ENCODE peak calls at places on chromosomes 5 and 9, in five cellular contexts. D is mesenchymal stem cell, U is GM23338, F is keratinocyte, S is SK-N-SH. T is an unnamed sample.

GRCh38 chr9:7976167-7976755 is 176.7 kb upstream of the DMAC1 start:
- DNase-seq in U (no peak), F (no peak), D (no peak), S (no peak), T (no peak)

GRCh38 chr5:160001457-160001856 is 7.5 kb upstream of the TTC1 start:
- DNase-seq in S (no peak), U (no peak), D (no peak), F (no peak), T (no peak)

GRCh38 chr5:78899922-78900362 is 85.2 kb downstream of the ARSB start:
- DNase-seq in F (peak), U (peak), D (peak), S (no peak), T (peak)

GRCh38 chr5:73419414-73420390 is 28.9 kb downstream of the FOXD1 start:
- DNase-seq in U (peak), D (peak), F (no peak), S (peak), T (no peak)

GRCh38 chr5:6081727-6082210 is 296.6 kb downstream of the MED10 start:
- DNase-seq in F (no peak), D (no peak), S (no peak), U (no peak), T (no peak)

GRCh38 chr9:94908041-94908563 is 181.6 kb downstream of the AOPEP start:
- DNase-seq in D (no peak), U (no peak), F (no peak), S (no peak), T (no peak)

GRCh38 chr5:107365355-107366109 is 305.2 kb downstream of the EFNA5 start:
- DNase-seq in F (no peak), D (peak), S (no peak), U (peak), T (no peak)

GRCh38 chr9:96467784-96468183 is 17.8 kb downstream of the HABP4 start:
- DNase-seq in F (no peak), D (no peak), U (no peak), S (no peak), T (no peak)

GRCh38 chr5:37875051-37875787 is 35.4 kb upstream of the GDNF start:
- DNase-seq in S (no peak), F (no peak), U (no peak), D (peak), T (no peak)

GRCh38 chr9:108473209-108474112 is 382.3 kb downstream of the ACTL7B start:
- DNase-seq in U (no peak), F (no peak), S (no peak), D (peak), T (no peak)

GRCh38 chr5:147504001-147504400 is 5.9 kb downstream of the DPYSL3 start:
- DNase-seq in D (peak), S (no peak), U (no peak), F (no peak), T (no peak)

GRCh38 chr5:142215915-142216681 is 107.5 kb downstream of the NDFIP1 start:
- DNase-seq in S (no peak), U (no peak), D (peak), F (peak), T (no peak)

GRCh38 chr5:150618188-150618587 is 22.3 kb upstream of the SYNPO start:
- DNase-seq in S (no peak), U (no peak), D (no peak), F (no peak), T (no peak)

GRCh38 chr9:35313911-35314310 is 152.1 kb downstream of the UNC13B start:
- DNase-seq in S (no peak), U (peak), D (peak), F (no peak), T (no peak)

GRCh38 chr9:129121483-129121882 is 10.3 kb downstream of the PTPA start:
- DNase-seq in U (no peak), D (no peak), F (no peak), S (no peak), T (no peak)

GRCh38 chr5:153775923-153776322 is 262.8 kb downstream of the FAM114A2 start:
- DNase-seq in F (no peak), S (no peak), U (no peak), D (no peak), T (no peak)
- H3K4me2 ChIP-seq in F (no peak), S (no peak), U (no peak), D (no peak), T (no peak)

DNA sequence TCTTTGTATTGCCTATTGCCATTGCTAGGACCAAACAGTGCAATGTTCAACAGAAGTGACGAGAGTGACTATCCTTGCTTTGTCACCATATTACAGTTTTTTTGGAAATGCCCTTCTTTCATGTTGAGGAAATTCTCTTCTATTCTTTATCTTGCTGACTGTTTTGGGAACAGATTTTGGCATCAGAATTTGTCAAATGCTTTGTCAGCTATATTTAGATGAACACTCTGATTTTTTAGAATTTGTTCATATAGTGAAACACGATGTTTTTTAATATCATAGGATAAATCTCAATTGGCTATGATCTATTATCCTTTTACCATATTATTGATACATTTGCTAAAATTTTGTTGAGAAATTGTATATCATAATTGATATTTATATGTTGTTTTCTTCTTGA is 31.4 kb downstream of the FBN2 start:
- DNase-seq in S (no peak), D (no peak), F (no peak), U (no peak), T (no peak)
- H3K4me2 ChIP-seq in S (no peak), D (no peak), F (no peak), U (no peak), T (no peak)

GRCh38 chr5:56101180-56101579 is 106.4 kb upstream of the IL6ST start:
- DNase-seq in F (no peak), D (no peak), U (no peak), S (no peak), T (no peak)

GRCh38 chr5:56099346-56099745 is 104.6 kb upstream of the IL6ST start:
- DNase-seq in D (peak), U (no peak), S (peak), F (no peak), T (no peak)

GRCh38 chr5:56097055-56097454 is 102.3 kb upstream of the IL6ST start:
- DNase-seq in S (no peak), F (no peak), U (no peak), D (no peak), T (no peak)

GRCh38 chr5:56102885-56103284 is 108.1 kb upstream of the IL6ST start:
- DNase-seq in U (no peak), D (no peak), S (no peak), F (no peak), T (no peak)

DNA sequence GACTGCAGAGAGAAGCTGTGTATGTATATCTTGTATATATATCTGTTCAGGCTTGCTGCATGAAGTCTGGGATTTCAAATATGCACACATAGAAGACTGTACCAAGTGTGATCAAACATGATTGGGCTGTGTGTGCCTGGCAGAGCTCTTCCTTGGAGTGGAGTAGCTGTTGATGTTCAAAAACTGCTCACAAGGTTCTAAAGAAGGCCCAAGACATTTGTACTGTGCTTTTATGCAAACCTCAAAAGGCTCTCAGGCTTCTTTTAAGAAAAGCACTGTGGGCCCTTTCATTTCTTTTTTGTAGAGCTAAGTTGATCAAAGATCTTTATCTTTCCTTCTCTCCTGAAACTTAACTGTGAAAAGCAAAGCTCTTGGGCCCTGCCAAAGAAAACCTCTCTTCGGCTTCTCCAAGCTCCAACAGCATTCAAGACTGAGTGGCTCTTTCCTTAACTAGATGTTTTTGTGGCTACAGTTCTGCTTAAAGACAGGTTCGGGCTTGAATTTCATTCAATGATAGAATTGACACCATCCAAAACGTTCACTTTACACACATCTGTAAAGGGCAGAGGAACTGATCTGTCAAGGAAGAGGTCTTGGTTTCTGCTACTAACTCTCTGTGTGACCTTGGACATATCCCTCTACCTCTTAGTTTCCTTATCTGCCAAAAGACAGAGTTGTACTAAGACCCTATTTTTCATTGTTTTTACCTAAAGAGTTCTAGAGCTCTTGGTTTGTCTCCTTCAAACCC is 105.8 kb upstream of the IL6ST start:
- DNase-seq in F (no peak), S (no peak), U (no peak), D (no peak), T (no peak)
- H3K4me2 ChIP-seq in F (peak), S (no peak), U (no peak), D (no peak), T (no peak)

DNA sequence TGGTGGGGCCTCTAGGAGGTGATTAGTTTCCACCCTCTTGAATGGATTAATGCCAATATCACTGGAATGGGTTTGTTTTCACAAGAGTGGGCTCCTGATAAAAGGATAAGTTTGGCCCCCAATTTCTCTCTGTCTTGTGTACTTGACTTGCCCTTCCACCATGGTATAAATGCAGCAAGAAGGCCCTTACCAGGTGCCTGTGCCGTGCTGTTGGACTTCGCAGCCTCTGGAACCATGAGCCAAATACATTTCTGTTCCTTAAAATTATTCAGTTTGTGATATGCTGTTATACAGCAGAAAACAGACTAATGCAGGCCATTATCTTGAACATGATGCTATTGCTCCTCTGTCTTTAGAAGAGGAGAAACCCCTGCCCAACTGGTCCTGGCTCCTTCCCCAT is 17.8 kb upstream of the BRD3 start:
- DNase-seq in U (no peak), D (no peak), S (no peak), F (no peak), T (no peak)
- H3K4me2 ChIP-seq in U (no peak), D (no peak), S (no peak), F (no peak), T (no peak)

GRCh38 chr5:175235251-175235963 is 208.6 kb downstream of the DRD1 start:
- DNase-seq in S (no peak), D (no peak), F (no peak), U (no peak), T (no peak)
- H3K4me2 ChIP-seq in S (no peak), D (no peak), F (no peak), U (no peak), T (no peak)

GRCh38 chr5:119321569-119322311 is 34.1 kb upstream of the TNFAIP8 start:
- DNase-seq in F (no peak), S (no peak), U (no peak), D (no peak), T (no peak)

GRCh38 chr5:119323630-119324000 is 32.2 kb upstream of the TNFAIP8 start:
- DNase-seq in F (peak), U (no peak), S (no peak), D (peak), T (no peak)

GRCh38 chr5:119324842-119325241 is 31.0 kb upstream of the TNFAIP8 start:
- DNase-seq in F (no peak), S (no peak), U (no peak), D (no peak), T (no peak)

GRCh38 chr5:119322948-119323629 is 32.7 kb upstream of the TNFAIP8 start:
- DNase-seq in D (no peak), U (no peak), F (no peak), S (no peak), T (no peak)

DNA sequence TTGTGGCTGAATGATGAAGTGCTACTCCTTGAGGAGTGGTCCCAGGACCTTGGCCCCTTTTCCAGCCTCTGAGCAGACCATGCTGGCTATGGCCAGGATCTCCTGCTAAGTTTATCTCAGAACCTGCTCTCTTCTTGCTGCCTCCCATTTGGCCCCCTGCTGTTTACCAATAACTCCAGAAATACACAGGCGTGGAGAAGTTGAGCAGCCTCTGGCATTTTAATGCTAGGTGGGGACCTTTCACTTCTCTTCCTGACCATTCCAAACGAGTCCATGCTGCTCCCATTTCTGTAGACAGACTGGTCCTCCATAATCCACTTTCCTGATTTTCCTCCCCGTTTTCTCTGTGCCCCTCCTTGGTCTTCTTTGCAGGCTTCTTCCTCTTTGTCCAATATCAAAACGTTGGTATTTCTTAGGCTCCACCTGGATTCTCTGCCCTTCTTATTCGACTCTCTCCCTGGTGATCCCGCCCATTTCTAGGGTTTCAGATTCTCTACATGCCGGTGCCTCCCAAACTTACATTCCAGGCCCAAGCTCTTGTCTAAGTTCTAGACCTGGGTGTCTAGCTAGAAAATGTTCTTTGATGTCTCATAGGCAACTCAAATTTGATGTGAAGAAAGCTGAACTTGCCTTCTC is 33.4 kb upstream of the TNFAIP8 start:
- DNase-seq in F (no peak), U (peak), S (no peak), D (no peak), T (no peak)
- H3K4me2 ChIP-seq in F (peak), U (peak), S (peak), D (no peak), T (no peak)

GRCh38 chr5:143663872-143664271 is 148.1 kb upstream of the HMHB1 start:
- DNase-seq in S (no peak), D (no peak), F (no peak), U (no peak), T (no peak)
- H3K4me2 ChIP-seq in S (no peak), D (no peak), F (no peak), U (no peak), T (no peak)

GRCh38 chr5:34584165-34584564 is 72.0 kb upstream of the RAI14 start:
- DNase-seq in D (no peak), U (no peak), F (no peak), S (no peak), T (no peak)

GRCh38 chr5:34585601-34586104 is 70.5 kb upstream of the RAI14 start:
- DNase-seq in F (no peak), D (peak), U (no peak), S (no peak), T (no peak)

GRCh38 chr5:34587355-34588241 is 68.5 kb upstream of the RAI14 start:
- DNase-seq in U (no peak), D (peak), F (no peak), S (no peak), T (no peak)

GRCh38 chr5:34583167-34583566 is 73.0 kb upstream of the RAI14 start:
- DNase-seq in U (no peak), S (no peak), F (no peak), D (no peak), T (no peak)

DNA sequence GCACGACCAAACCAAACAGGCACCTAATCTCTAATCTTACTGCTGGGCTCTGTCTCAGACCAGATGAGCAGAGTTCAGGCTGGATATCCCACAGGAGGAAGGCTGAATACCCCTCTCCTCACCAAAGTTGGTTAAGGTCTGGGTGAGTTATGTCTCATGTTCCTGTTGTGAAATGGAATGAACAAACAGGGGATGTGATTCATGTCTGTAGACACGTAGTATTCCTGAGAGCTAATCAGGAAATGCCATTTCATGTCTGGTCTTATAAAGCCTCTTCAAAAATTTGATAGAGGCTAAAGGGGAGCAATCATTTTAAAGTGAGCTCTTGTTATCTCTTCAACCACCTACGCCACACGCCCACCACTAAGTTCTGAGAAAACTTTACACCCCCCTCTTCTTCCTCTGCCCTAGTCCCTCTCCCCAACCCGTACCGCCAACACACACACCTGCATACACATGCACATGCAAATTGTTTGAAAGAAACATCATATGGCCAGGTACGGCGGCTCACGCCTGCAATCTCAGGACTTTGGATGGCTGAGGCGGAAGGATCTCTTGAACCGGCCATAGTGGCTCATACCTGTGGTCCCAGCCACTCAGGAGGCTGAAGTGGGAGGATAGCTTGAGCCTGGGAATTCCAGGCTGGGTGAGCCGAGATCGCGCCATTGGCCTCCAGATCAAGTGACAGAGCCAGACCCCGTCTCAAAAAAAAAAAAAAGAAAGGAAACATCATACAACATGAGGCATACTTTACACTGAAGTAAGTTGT is 69.8 kb upstream of the RAI14 start:
- DNase-seq in F (no peak), D (peak), U (no peak), S (no peak), T (no peak)
- H3K4me2 ChIP-seq in F (peak), D (no peak), U (no peak), S (peak), T (no peak)

DNA sequence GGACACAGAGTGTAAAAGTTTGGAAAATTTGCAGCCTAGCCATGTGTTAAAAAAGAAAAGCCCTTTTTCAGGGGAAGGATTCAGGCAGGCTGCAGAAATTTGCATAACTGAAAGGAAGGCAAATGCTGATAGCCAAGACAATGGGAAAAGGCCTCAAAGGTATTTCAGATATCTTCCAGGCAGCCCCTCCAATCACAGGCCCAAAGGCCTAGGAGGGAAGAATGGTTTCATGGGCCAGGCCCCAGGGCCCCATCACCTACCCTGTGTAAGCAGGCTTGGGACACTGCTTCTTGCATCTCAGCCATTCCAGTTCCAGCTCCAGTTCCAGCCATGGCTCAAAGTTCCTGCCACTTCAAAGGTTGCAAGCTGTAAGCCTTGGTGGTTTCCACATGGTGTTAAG is 4.8 kb downstream of the S100Z start:
- DNase-seq in F (no peak), S (no peak), U (peak), D (no peak), T (no peak)
- H3K4me2 ChIP-seq in F (no peak), S (no peak), U (no peak), D (no peak), T (no peak)

DNA sequence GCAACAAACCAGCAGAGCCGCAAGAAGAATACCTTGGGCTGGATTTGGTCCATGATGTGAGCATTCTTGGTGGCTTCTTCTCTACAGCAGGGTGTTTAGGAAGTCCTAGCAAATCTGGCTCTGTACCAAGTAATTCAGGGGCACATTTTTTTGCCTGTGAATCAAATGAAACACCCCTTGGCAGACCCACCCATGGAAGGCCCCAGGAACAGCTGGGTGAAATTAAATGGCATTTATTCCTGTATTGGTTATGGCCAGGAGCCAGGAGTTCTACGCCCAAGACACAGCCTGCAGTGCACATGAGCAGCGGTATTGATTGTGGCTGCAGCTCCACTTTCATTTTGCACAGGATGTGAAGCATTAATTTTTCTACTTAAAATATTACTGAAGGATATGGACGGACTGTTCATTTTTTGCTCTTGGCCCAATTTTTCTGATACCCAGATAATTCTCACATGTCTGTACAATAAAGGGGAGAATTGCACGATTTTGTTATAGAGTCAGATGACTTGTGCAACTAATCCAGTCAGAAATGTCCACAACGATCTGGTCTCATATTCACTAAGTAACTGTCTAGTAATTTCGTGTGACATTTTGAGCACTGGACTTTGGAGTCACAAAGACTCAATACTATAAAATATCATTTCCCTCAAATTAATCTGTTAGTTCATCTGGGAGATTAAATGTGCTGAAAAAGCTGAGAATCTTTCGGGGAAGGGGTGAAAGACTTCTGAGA is 120.7 kb upstream of the APC start:
- DNase-seq in F (no peak), S (no peak), D (no peak), U (no peak), T (no peak)
- H3K4me2 ChIP-seq in F (peak), S (no peak), D (no peak), U (no peak), T (no peak)